ENCODE peak calls at places on chromosome 18, in four cellular contexts. One of them, this sample, is unnamed.

GRCh38 chr18:79863946-79864725 is 66.4 kb downstream of the KCNG2 start:
- DNase-seq in HL-60: no peak
- DNase-seq in K562: no peak
- DNase-seq in GM12878: no peak
- DNase-seq in this sample: no peak

GRCh38 chr18:46199515-46200147 is 95.4 kb downstream of the HAUS1 start:
- DNase-seq in HL-60: no peak
- DNase-seq in GM12878: no peak
- DNase-seq in K562: peak
- DNase-seq in this sample: no peak

GRCh38 chr18:11951390-11951851 is 29.9 kb upstream of the IMPA2 start:
- DNase-seq in GM12878: no peak
- DNase-seq in HL-60: no peak
- DNase-seq in K562: peak
- DNase-seq in this sample: no peak

GRCh38 chr18:34650121-34650545 is 60.0 kb upstream of the DTNA start:
- DNase-seq in K562: no peak
- DNase-seq in HL-60: no peak
- DNase-seq in GM12878: no peak
- DNase-seq in this sample: no peak

GRCh38 chr18:59909289-59910036 is 9.7 kb downstream of the PMAIP1 start:
- DNase-seq in K562: no peak
- DNase-seq in HL-60: no peak
- DNase-seq in GM12878: no peak
- DNase-seq in this sample: no peak

GRCh38 chr18:21489119-21489750 is 111.3 kb downstream of the ESCO1 start:
- DNase-seq in GM12878: no peak
- DNase-seq in HL-60: peak
- DNase-seq in K562: peak
- DNase-seq in this sample: peak

GRCh38 chr18:80171190-80171872 is 62.3 kb downstream of the ADNP2 start:
- DNase-seq in HL-60: no peak
- DNase-seq in K562: peak
- DNase-seq in GM12878: no peak
- DNase-seq in this sample: peak

GRCh38 chr18:28584726-28585125 is 407.8 kb upstream of the CDH2 start:
- DNase-seq in GM12878: no peak
- DNase-seq in HL-60: no peak
- DNase-seq in K562: no peak
- DNase-seq in this sample: no peak

GRCh38 chr18:76588591-76589303 is 93.7 kb upstream of the ZNF516 start:
- DNase-seq in K562: no peak
- DNase-seq in GM12878: no peak
- DNase-seq in HL-60: no peak
- DNase-seq in this sample: no peak

GRCh38 chr18:77077836-77078456 is 54.6 kb downstream of the MBP start:
- DNase-seq in K562: no peak
- DNase-seq in HL-60: no peak
- DNase-seq in GM12878: no peak
- DNase-seq in this sample: no peak

GRCh38 chr18:27845897-27846296 is 331.0 kb downstream of the CDH2 start:
- DNase-seq in HL-60: no peak
- DNase-seq in GM12878: no peak
- DNase-seq in K562: no peak
- DNase-seq in this sample: no peak

GRCh38 chr18:36365836-36366775 is 68.6 kb downstream of the FHOD3 start:
- DNase-seq in HL-60: no peak
- DNase-seq in K562: no peak
- DNase-seq in GM12878: peak
- DNase-seq in this sample: no peak

GRCh38 chr18:35042389-35043066 is 1.3 kb downstream of the MAPRE2 start:
- DNase-seq in K562: peak
- DNase-seq in HL-60: no peak
- DNase-seq in GM12878: no peak
- DNase-seq in this sample: no peak

GRCh38 chr18:24016643-24017042 is 2.1 kb downstream of the TTC39C start:
- DNase-seq in GM12878: no peak
- DNase-seq in HL-60: no peak
- DNase-seq in K562: no peak
- DNase-seq in this sample: no peak

GRCh38 chr18:28411806-28412205 is 234.9 kb upstream of the CDH2 start:
- DNase-seq in HL-60: no peak
- DNase-seq in K562: no peak
- DNase-seq in GM12878: no peak
- DNase-seq in this sample: no peak

GRCh38 chr18:3652380-3653262 is 202.6 kb downstream of the TGIF1 start:
- DNase-seq in K562: peak
- DNase-seq in GM12878: no peak
- DNase-seq in HL-60: peak
- DNase-seq in this sample: no peak

GRCh38 chr18:50393802-50394201 is 19.0 kb downstream of the SKA1 start:
- DNase-seq in K562: no peak
- DNase-seq in HL-60: no peak
- DNase-seq in GM12878: no peak
- DNase-seq in this sample: no peak

GRCh38 chr18:26621161-26622026 is 73.0 kb upstream of the KCTD1 start:
- DNase-seq in K562: peak
- DNase-seq in HL-60: peak
- DNase-seq in GM12878: no peak
- DNase-seq in this sample: peak

GRCh38 chr18:27184115-27185024 is 738 bp downstream of the CHST9 start:
- DNase-seq in K562: no peak
- DNase-seq in HL-60: no peak
- DNase-seq in GM12878: no peak
- DNase-seq in this sample: no peak

GRCh38 chr18:33839452-33840225 is 261.6 kb downstream of the ASXL3 start:
- DNase-seq in HL-60: no peak
- DNase-seq in GM12878: no peak
- DNase-seq in K562: peak
- DNase-seq in this sample: peak

GRCh38 chr18:5879479-5879882 is 15.8 kb downstream of the TMEM200C start:
- DNase-seq in K562: peak
- DNase-seq in GM12878: no peak
- DNase-seq in HL-60: peak
- DNase-seq in this sample: no peak

GRCh38 chr18:32469190-32469611 is 1.5 kb downstream of the GAREM1 start:
- DNase-seq in HL-60: no peak
- DNase-seq in GM12878: no peak
- DNase-seq in K562: no peak
- DNase-seq in this sample: no peak

GRCh38 chr18:58316943-58317342 is 272.9 kb downstream of the NEDD4L start:
- DNase-seq in K562: no peak
- DNase-seq in GM12878: no peak
- DNase-seq in HL-60: no peak
- DNase-seq in this sample: peak

GRCh38 chr18:33802955-33803354 is 224.9 kb downstream of the ASXL3 start:
- DNase-seq in HL-60: no peak
- DNase-seq in K562: no peak
- DNase-seq in GM12878: no peak
- DNase-seq in this sample: no peak

GRCh38 chr18:44632469-44633145 is 48.1 kb upstream of the SETBP1 start:
- DNase-seq in HL-60: no peak
- DNase-seq in K562: no peak
- DNase-seq in GM12878: no peak
- DNase-seq in this sample: no peak

GRCh38 chr18:68893396-68893795 is 95.5 kb downstream of the CCDC102B start:
- DNase-seq in HL-60: no peak
- DNase-seq in K562: no peak
- DNase-seq in GM12878: no peak
- DNase-seq in this sample: no peak

GRCh38 chr18:36035253-36035652 is 32.1 kb downstream of the RPRD1A start:
- DNase-seq in GM12878: no peak
- DNase-seq in K562: no peak
- DNase-seq in HL-60: no peak
- DNase-seq in this sample: no peak

GRCh38 chr18:34659579-34660517 is 50.2 kb upstream of the DTNA start:
- DNase-seq in GM12878: no peak
- DNase-seq in K562: no peak
- DNase-seq in HL-60: peak
- DNase-seq in this sample: no peak

GRCh38 chr18:78736015-78736690 is 243.5 kb upstream of the SALL3 start:
- DNase-seq in GM12878: no peak
- DNase-seq in HL-60: no peak
- DNase-seq in K562: no peak
- DNase-seq in this sample: no peak

GRCh38 chr18:78735131-78736014 is 244.2 kb upstream of the SALL3 start:
- DNase-seq in K562: no peak
- DNase-seq in HL-60: no peak
- DNase-seq in GM12878: no peak
- DNase-seq in this sample: no peak

GRCh38 chr18:78733762-78734613 is 245.6 kb upstream of the SALL3 start:
- DNase-seq in GM12878: no peak
- DNase-seq in K562: no peak
- DNase-seq in HL-60: no peak
- DNase-seq in this sample: no peak

GRCh38 chr18:78732273-78733210 is 247.1 kb upstream of the SALL3 start:
- DNase-seq in HL-60: no peak
- DNase-seq in GM12878: no peak
- DNase-seq in K562: no peak
- DNase-seq in this sample: no peak

DNA sequence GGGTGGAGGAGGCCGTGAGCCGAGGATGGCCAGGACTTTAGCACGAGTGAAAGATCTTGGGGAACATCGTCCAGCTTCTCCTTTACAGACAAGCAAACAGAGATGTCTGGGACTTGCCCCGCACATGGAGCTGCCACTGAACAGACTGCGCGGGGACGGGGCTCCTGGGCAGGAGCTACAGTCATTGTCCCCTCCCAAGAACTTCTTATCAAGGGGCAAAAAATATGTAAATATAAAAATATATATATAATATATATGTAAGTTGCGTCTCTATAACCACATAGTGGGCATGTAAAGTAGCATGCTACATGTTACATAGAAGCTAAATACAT is 245.0 kb upstream of the SALL3 start:
- DNase-seq in HL-60: no peak
- DNase-seq in GM12878: no peak
- DNase-seq in K562: no peak
- DNase-seq in this sample: no peak
- TF ChIP-seq SPI1 in HL-60: no peak
- TF ChIP-seq SPI1 in GM12878: no peak
- TF ChIP-seq SPI1 in K562: no peak
- TF ChIP-seq SPI1 in this sample: no peak

GRCh38 chr18:39945076-39945475 is 2010.0 kb upstream of the PIK3C3 start:
- DNase-seq in K562: no peak
- DNase-seq in HL-60: no peak
- DNase-seq in GM12878: no peak
- DNase-seq in this sample: no peak

GRCh38 chr18:39939209-39939608 is 2015.8 kb upstream of the PIK3C3 start:
- DNase-seq in K562: no peak
- DNase-seq in GM12878: no peak
- DNase-seq in HL-60: no peak
- DNase-seq in this sample: no peak

GRCh38 chr18:39938678-39939077 is 2016.4 kb upstream of the PIK3C3 start:
- DNase-seq in GM12878: no peak
- DNase-seq in K562: no peak
- DNase-seq in HL-60: no peak
- DNase-seq in this sample: no peak

GRCh38 chr18:39946623-39947061 is 2008.4 kb upstream of the PIK3C3 start:
- DNase-seq in GM12878: no peak
- DNase-seq in HL-60: no peak
- DNase-seq in K562: no peak
- DNase-seq in this sample: no peak

GRCh38 chr18:39942702-39943101 is 2012.3 kb upstream of the PIK3C3 start:
- DNase-seq in GM12878: no peak
- DNase-seq in K562: no peak
- DNase-seq in HL-60: no peak
- DNase-seq in this sample: no peak
- TF ChIP-seq SPI1 in GM12878: no peak
- TF ChIP-seq SPI1 in K562: no peak
- TF ChIP-seq SPI1 in HL-60: no peak
- TF ChIP-seq SPI1 in this sample: no peak

GRCh38 chr18:13232060-13232917 is 13.7 kb downstream of the LDLRAD4 start:
- DNase-seq in HL-60: no peak
- DNase-seq in GM12878: no peak
- DNase-seq in K562: no peak
- DNase-seq in this sample: no peak
- TF ChIP-seq SPI1 in HL-60: no peak
- TF ChIP-seq SPI1 in GM12878: no peak
- TF ChIP-seq SPI1 in K562: no peak
- TF ChIP-seq SPI1 in this sample: no peak

GRCh38 chr18:2515408-2515807 is 55.9 kb downstream of the METTL4 start:
- DNase-seq in K562: no peak
- DNase-seq in HL-60: no peak
- DNase-seq in GM12878: no peak
- DNase-seq in this sample: no peak
- TF ChIP-seq SPI1 in K562: no peak
- TF ChIP-seq SPI1 in HL-60: no peak
- TF ChIP-seq SPI1 in GM12878: no peak
- TF ChIP-seq SPI1 in this sample: no peak

GRCh38 chr18:31209041-31209440 is 46.4 kb upstream of the DSC1 start:
- DNase-seq in GM12878: no peak
- DNase-seq in HL-60: no peak
- DNase-seq in K562: no peak
- DNase-seq in this sample: no peak

GRCh38 chr18:31206064-31206463 is 43.4 kb upstream of the DSC1 start:
- DNase-seq in GM12878: no peak
- DNase-seq in HL-60: peak
- DNase-seq in K562: no peak
- DNase-seq in this sample: no peak

GRCh38 chr18:31213641-31214040 is 51.0 kb upstream of the DSC1 start:
- DNase-seq in GM12878: no peak
- DNase-seq in HL-60: no peak
- DNase-seq in K562: no peak
- DNase-seq in this sample: no peak

GRCh38 chr18:31206787-31207381 is 44.2 kb upstream of the DSC1 start:
- DNase-seq in HL-60: peak
- DNase-seq in K562: peak
- DNase-seq in GM12878: peak
- DNase-seq in this sample: peak

DNA sequence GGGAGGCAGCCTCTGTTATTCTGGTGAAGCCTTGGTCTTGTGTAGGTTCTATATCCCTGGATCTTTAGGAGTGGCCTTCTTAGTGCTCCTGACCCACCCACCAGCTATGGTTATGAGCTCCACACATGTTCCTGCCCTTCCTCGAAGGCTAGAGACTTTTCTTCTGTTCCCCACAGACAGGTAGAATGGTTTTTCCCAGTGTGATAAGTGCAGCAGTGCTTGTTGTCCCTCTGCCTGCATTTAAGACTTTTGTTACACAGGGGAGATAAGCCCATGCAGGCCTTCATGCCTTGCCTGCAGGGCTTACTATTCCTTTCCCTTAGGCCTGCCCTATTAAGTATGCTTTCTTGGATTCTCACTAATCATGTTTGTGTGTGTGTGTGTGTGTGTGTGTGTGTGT is 48.4 kb upstream of the DSC1 start:
- DNase-seq in HL-60: no peak
- DNase-seq in GM12878: no peak
- DNase-seq in K562: no peak
- DNase-seq in this sample: no peak
- TF ChIP-seq SPI1 in HL-60: no peak
- TF ChIP-seq SPI1 in GM12878: no peak
- TF ChIP-seq SPI1 in K562: no peak
- TF ChIP-seq SPI1 in this sample: no peak

GRCh38 chr18:7637269-7637668 is 70.2 kb downstream of the PTPRM start:
- DNase-seq in K562: no peak
- DNase-seq in GM12878: no peak
- DNase-seq in HL-60: no peak
- DNase-seq in this sample: no peak
- TF ChIP-seq SPI1 in K562: no peak
- TF ChIP-seq SPI1 in GM12878: no peak
- TF ChIP-seq SPI1 in HL-60: no peak
- TF ChIP-seq SPI1 in this sample: no peak

This sample was measured in GM12891.